ENCODE peak calls at places on chromosome 20, in five cellular contexts. N, I, R, Z and X are unnamed samples.

GRCh38 chr20:48098099-48098498 is 312.8 kb upstream of the SULF2 start:
- DNase-seq in N (no peak), Z (no peak), R (no peak), I (no peak), X (no peak)

GRCh38 chr20:10467985-10468845 is 33.1 kb downstream of the SLX4IP start:
- DNase-seq in N (peak; percentile 24), R (peak; percentile 25), Z (peak; percentile 89), I (no peak), X (no peak)

GRCh38 chr20:2295886-2296544 is at the start of gene TGM3:
- DNase-seq in R (no peak), N (no peak), Z (no peak), I (no peak), X (no peak)

GRCh38 chr20:21712443-21713059 is 7.1 kb downstream of the PAX1 start:
- DNase-seq in Z (no peak), R (no peak), I (no peak), N (no peak), X (no peak)

GRCh38 chr20:50321797-50322480 is 131.3 kb downstream of the CEBPB start:
- DNase-seq in N (peak; percentile 78), R (peak; percentile 57), Z (no peak), I (no peak), X (peak; percentile 51)

GRCh38 chr20:49319204-49319809 is 41.5 kb upstream of the ZNFX1 start:
- DNase-seq in R (no peak), I (no peak), N (no peak), Z (no peak), X (no peak)

GRCh38 chr20:37240337-37241055 is 21.1 kb downstream of the GHRH start:
- DNase-seq in I (no peak), R (peak; percentile 11), N (peak; percentile 16), Z (no peak), X (no peak)

GRCh38 chr20:4171538-4172116 is 156.3 kb upstream of the RNF24 start:
- DNase-seq in Z (peak; percentile 29), R (no peak), I (no peak), N (no peak), X (peak; percentile 30)

GRCh38 chr20:39911497-39911896 is 777.5 kb downstream of the MAFB start:
- DNase-seq in R (no peak), I (no peak), N (no peak), Z (no peak), X (no peak)

GRCh38 chr20:58927490-58928061 is 53.5 kb upstream of the NELFCD start:
- DNase-seq in R (peak; percentile 2), Z (no peak), N (no peak), I (peak; percentile 12), X (no peak)

GRCh38 chr20:47466704-47467459 is 34.8 kb upstream of the NCOA3 start:
- DNase-seq in R (no peak), N (no peak), I (no peak), Z (no peak), X (no peak)

GRCh38 chr20:49712918-49713778 is 530 bp downstream of the B4GALT5 start:
- DNase-seq in R (no peak), N (no peak), I (peak; percentile 53), Z (peak; percentile 48), X (peak; percentile 60)

GRCh38 chr20:10125757-10126156 is 91.0 kb downstream of the ANKEF1 start:
- DNase-seq in R (no peak), N (peak; percentile 77), I (no peak), Z (no peak), X (no peak)

GRCh38 chr20:48999890-49000870 is 45.9 kb upstream of the CSE1L start:
- DNase-seq in I (no peak), Z (no peak), N (peak; percentile 15), R (peak; percentile 76), X (no peak)

GRCh38 chr20:49281059-49281912 is 3.4 kb upstream of the ZNFX1 start:
- DNase-seq in N (peak; percentile 53), I (peak; percentile 44), Z (peak; percentile 75), R (no peak), X (no peak)

GRCh38 chr20:8095648-8096572 is 36.2 kb upstream of the PLCB1 start:
- DNase-seq in I (no peak), Z (peak; percentile 82), R (no peak), N (peak; percentile 26), X (peak; percentile 32)

GRCh38 chr20:36275441-36276189 is 30.5 kb upstream of the DLGAP4 start:
- DNase-seq in R (no peak), N (no peak), Z (no peak), I (no peak), X (no peak)

GRCh38 chr20:11375368-11375767 is 542.3 kb upstream of the BTBD3 start:
- DNase-seq in I (no peak), N (peak; percentile 47), R (peak; percentile 66), Z (no peak), X (no peak)

GRCh38 chr20:48189177-48189576 is 403.9 kb upstream of the SULF2 start:
- DNase-seq in N (peak; percentile 54), R (peak; percentile 83), I (no peak), Z (peak; percentile 5), X (peak; percentile 15)

GRCh38 chr20:58832442-58832841 is 18.3 kb downstream of the GNAS-AS1 start:
- DNase-seq in R (no peak), I (no peak), N (no peak), Z (no peak), X (no peak)

GRCh38 chr20:49872056-49872455 is 43.3 kb downstream of the SPATA2 start:
- DNase-seq in I (no peak), N (no peak), Z (no peak), R (no peak), X (no peak)

GRCh38 chr20:56636701-56637100 is 7.6 kb downstream of the TFAP2C start:
- DNase-seq in R (peak; percentile 92), I (no peak), N (peak; percentile 91), Z (no peak), X (peak; percentile 58)
- H3K4me3 ChIP-seq in R (no peak overlapping the region), I (no peak overlapping the region), N (no peak overlapping the region), Z (no peak overlapping the region), X (no peak overlapping the region)

DNA sequence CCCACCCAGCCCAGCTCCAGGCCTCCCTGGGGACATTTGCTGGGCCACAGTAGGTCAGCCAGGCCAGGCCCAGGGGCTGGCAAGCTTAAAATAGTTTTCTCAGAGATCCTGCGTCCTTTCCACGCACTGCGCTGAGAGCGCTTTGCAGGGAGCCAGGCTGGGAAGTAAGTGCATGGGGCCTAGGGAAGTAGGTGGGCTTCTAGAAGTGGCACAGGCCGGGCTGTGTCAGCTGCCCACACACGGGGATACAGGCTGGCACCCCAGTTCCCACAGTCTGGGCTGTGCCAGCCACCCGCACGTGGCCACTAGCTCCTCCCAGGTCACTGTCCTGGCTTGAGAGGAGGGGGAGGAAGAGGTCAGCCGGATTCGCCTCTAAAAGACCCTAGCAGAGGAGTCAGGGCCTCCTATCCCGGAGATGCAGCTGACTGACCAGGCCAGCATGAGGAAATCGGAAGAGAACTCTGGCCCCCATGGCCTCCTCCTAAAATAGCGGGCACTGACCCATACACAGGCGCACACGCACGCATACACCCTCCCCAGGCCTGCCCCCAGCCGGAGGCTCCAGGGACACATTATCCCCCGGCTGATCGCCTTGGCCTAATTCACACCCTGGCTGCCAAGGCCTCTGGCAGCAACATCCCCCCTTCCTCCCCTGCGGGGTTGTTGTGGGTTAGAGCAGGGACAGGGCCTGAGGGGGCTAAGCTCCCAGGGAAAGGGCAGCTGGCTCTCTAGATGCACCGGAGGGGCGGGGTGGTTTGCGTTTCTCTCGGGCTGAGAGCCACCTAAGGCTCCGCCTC is 5.4 kb downstream of the SLCO4A1 start:
- DNase-seq in N (no peak), R (no peak), Z (no peak), I (peak; percentile 55), X (no peak)
- H3K4me1 ChIP-seq in N (peaks cover 9% of the 10 kb centered on the region), R (peaks cover 22% of the 10 kb centered on the region), Z (peaks cover 8% of the 10 kb centered on the region), I (peaks cover 44% of the 10 kb centered on the region), X (peaks cover 30% of the 10 kb centered on the region)

GRCh38 chr20:44414808-44415207 is 59.3 kb downstream of the HNF4A start:
- DNase-seq in R (no peak), Z (no peak), N (no peak), I (no peak), X (no peak)

GRCh38 chr20:44416082-44416715 is 59.5 kb upstream of the TTPAL start:
- DNase-seq in I (no peak), N (no peak), Z (no peak), R (no peak), X (no peak)

GRCh38 chr20:44413575-44414345 is 58.3 kb downstream of the HNF4A start:
- DNase-seq in R (no peak), I (no peak), N (no peak), Z (no peak), X (no peak)

GRCh38 chr20:44412402-44413144 is 57.1 kb downstream of the HNF4A start:
- DNase-seq in Z (no peak), I (no peak), N (no peak), R (no peak), X (no peak)

DNA sequence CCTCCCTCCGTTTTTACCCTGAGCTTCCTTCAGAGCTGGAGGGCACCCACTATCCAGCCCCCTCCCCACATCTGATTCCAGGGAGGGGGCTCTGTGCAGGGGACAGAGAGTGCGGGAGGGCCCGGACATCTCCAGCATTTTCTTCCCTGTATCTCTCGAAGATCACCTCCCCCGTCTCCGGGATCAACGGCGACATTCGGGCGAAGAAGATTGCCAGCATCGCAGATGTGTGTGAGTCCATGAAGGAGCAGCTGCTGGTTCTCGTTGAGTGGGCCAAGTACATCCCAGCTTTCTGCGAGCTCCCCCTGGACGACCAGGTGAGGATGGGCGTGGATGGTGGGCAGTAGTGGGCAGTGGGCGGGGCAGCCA is 58.8 kb downstream of the HNF4A start:
- DNase-seq in Z (no peak), N (no peak), R (no peak), I (no peak), X (no peak)
- H3K9ac ChIP-seq in Z (no peak overlapping the region), N (no peak overlapping the region), R (no peak overlapping the region), I (no peak overlapping the region), X (no peak overlapping the region)

GRCh38 chr20:17570347-17571152 is 675 bp downstream of the DSTN start:
- DNase-seq in N (peak; percentile 49), Z (peak; percentile 69), I (peak; percentile 73), R (peak; percentile 51), X (peak; percentile 73)

GRCh38 chr20:17571967-17572638 is 2.2 kb downstream of the DSTN start:
- DNase-seq in Z (no peak), I (peak; percentile 47), N (no peak), R (peak; percentile 26), X (peak; percentile 43)

GRCh38 chr20:17571153-17571527 is 1.3 kb downstream of the DSTN start:
- DNase-seq in R (no peak), I (no peak), Z (peak; percentile 48), N (peak; percentile 24), X (peak; percentile 53)

GRCh38 chr20:17576215-17576614 is 6.3 kb downstream of the DSTN start:
- DNase-seq in I (no peak), R (no peak), N (no peak), Z (no peak), X (no peak)

GRCh38 chr20:17573493-17573892 is 3.6 kb downstream of the DSTN start:
- DNase-seq in I (no peak), N (no peak), R (no peak), Z (no peak), X (no peak)
- H3K4me3 ChIP-seq in I (no peak overlapping the region), N (no peak overlapping the region), R (peak overlapping the region; percentile 95), Z (no peak overlapping the region), X (peak overlapping the region; percentile 99)

GRCh38 chr20:25250508-25250907 is 2.6 kb downstream of the PYGB start:
- DNase-seq in Z (no peak), N (peak; percentile 45), I (peak; percentile 24), R (no peak), X (no peak)
- H3K4me1 ChIP-seq in Z (peaks cover 11% of the 10 kb centered on the region), N (peaks cover 6% of the 10 kb centered on the region), I (peaks cover 13% of the 10 kb centered on the region), R (peaks cover 59% of the 10 kb centered on the region), X (peaks cover 76% of the 10 kb centered on the region)